ENCODE peak calls at places on chromosomes 3 and 15, in six cellular contexts. J, K, L, I, H and V are unnamed samples.

GRCh38 chr3:189508784-189509489 is 122.3 kb upstream of the TP63 start:
- DNase-seq in I (no peak), K (no peak), L (no peak), J (no peak), H (no peak), V (no peak)

GRCh38 chr3:18900994-18901393 is 247.3 kb upstream of the KCNH8 start:
- DNase-seq in L (no peak), J (no peak), K (no peak), H (no peak), I (peak), V (peak)

GRCh38 chr3:134641671-134642300 is 9.0 kb downstream of the KY start:
- DNase-seq in K (no peak), L (no peak), I (no peak), J (no peak), H (no peak), V (no peak)

GRCh38 chr3:132318451-132318850 is 1.2 kb downstream of the ACP3 start:
- DNase-seq in I (peak), J (peak), L (peak), K (no peak), H (no peak), V (no peak)

GRCh38 chr3:54570008-54570407 is 357.9 kb downstream of the LRTM1 start:
- DNase-seq in J (no peak), I (no peak), H (no peak), L (no peak), K (no peak), V (no peak)

GRCh38 chr3:127698264-127699097 is 25.7 kb downstream of the ABTB1 start:
- DNase-seq in K (no peak), H (no peak), L (no peak), I (no peak), J (no peak), V (no peak)

GRCh38 chr3:15527031-15527459 is 5.5 kb upstream of the COLQ start:
- DNase-seq in H (peak), K (no peak), I (peak), J (peak), L (no peak), V (peak)

GRCh38 chr3:27034255-27034654 is 334.9 kb downstream of the NEK10 start:
- DNase-seq in J (no peak), I (no peak), L (no peak), K (no peak), H (no peak), V (no peak)

GRCh38 chr3:134609821-134610454 is 40.9 kb downstream of the KY start:
- DNase-seq in J (no peak), I (no peak), H (no peak), L (no peak), K (no peak), V (no peak)

GRCh38 chr15:80636675-80637074 is 58.4 kb upstream of the ABHD17C start:
- DNase-seq in H (no peak), I (no peak), K (no peak), L (no peak), J (no peak), V (no peak)

GRCh38 chr3:76438971-76439370 is 600.9 kb upstream of the ROBO2 start:
- DNase-seq in L (no peak), J (peak), H (no peak), K (no peak), I (peak), V (no peak)

GRCh38 chr3:163368168-163368567 is 1710.1 kb downstream of the SI start:
- DNase-seq in K (no peak), J (peak), L (no peak), I (peak), H (no peak), V (no peak)

GRCh38 chr3:101020616-101021015 is 27.4 kb upstream of the ABI3BP start:
- DNase-seq in J (peak), K (no peak), L (no peak), I (no peak), H (no peak), V (no peak)

GRCh38 chr3:169460035-169460434 is 203.5 kb downstream of the MECOM start:
- DNase-seq in L (no peak), K (no peak), H (no peak), J (peak), I (no peak), V (no peak)